ENCODE peak calls at places on chromosomes 3 and 15, in five cellular contexts. G is mesendoderm, Z is neuronal stem cell, Y is IMR-90, H is H9. K is an unnamed sample.

GRCh38 chr15:96428742-96429141 is 98.2 kb downstream of the NR2F2 start:
- DNase-seq in G (peak), Z (no peak), Y (peak), H (no peak), K (peak)

GRCh38 chr15:51129513-51130197 is 34.9 kb upstream of the TNFAIP8L3 start:
- DNase-seq in G (no peak), Z (no peak), Y (no peak), H (no peak), K (no peak)

GRCh38 chr15:45185903-45186770 is 1.6 kb downstream of the SHF start:
- DNase-seq in G (peak), Z (no peak), Y (peak), H (no peak), K (peak)

GRCh38 chr3:192727032-192727847 is at the start of gene FGF12:
- DNase-seq in G (peak), Z (peak), Y (peak), H (peak), K (peak)

GRCh38 chr3:186452517-186452916 is 90.5 kb upstream of the DGKG start:
- DNase-seq in G (peak), Z (no peak), Y (peak), H (no peak), K (no peak)

GRCh38 chr3:42148982-42149432 is 57.9 kb downstream of the TRAK1 start:
- DNase-seq in G (peak), Z (peak), Y (peak), H (peak), K (peak)

GRCh38 chr3:101884776-101885175 is 35.5 kb downstream of the NFKBIZ start:
- DNase-seq in G (no peak), Z (no peak), Y (no peak), H (no peak), K (no peak)

GRCh38 chr3:159824341-159824740 is 164.3 kb upstream of the IL12A start:
- DNase-seq in G (no peak), Z (no peak), Y (peak), H (no peak), K (peak)

GRCh38 chr15:31439328-31439727 is 112.7 kb downstream of the KLF13 start:
- DNase-seq in G (peak), Z (no peak), Y (no peak), H (peak), K (peak)

GRCh38 chr3:185152433-185153169 is at the start of gene C3orf70:
- DNase-seq in G (peak), Z (peak), Y (peak), H (peak), K (peak)

GRCh38 chr15:73988075-73988969 is 3.8 kb downstream of the STOML1 start:
- DNase-seq in G (no peak), Z (no peak), Y (peak), H (no peak), K (peak)

GRCh38 chr3:112675943-112676530 is 35.1 kb upstream of the CCDC80 start:
- DNase-seq in G (no peak), Z (no peak), Y (no peak), H (no peak), K (no peak)

GRCh38 chr3:147420361-147421183 is 11.4 kb downstream of the ZIC1 start:
- DNase-seq in G (peak), Z (no peak), Y (no peak), H (no peak), K (no peak)

GRCh38 chr3:97245201-97245910 is 431.0 kb downstream of the EPHA6 start:
- DNase-seq in G (no peak), Z (no peak), Y (no peak), H (no peak), K (no peak)

GRCh38 chr3:45321607-45322391 is 66.6 kb upstream of the LARS2 start:
- DNase-seq in G (peak), Z (no peak), Y (no peak), H (no peak), K (no peak)

GRCh38 chr15:63089260-63090043 is 32.2 kb upstream of the LACTB start:
- DNase-seq in G (peak), Z (no peak), Y (peak), H (peak), K (peak)

GRCh38 chr3:177835917-177836316 is 638.6 kb upstream of the TBL1XR1 start:
- DNase-seq in G (no peak), Z (no peak), Y (peak), H (no peak), K (peak)

GRCh38 chr15:63763476-63764123 is 70.1 kb downstream of the HERC1 start:
- DNase-seq in G (no peak), Z (no peak), Y (peak), H (no peak), K (no peak)

DNA sequence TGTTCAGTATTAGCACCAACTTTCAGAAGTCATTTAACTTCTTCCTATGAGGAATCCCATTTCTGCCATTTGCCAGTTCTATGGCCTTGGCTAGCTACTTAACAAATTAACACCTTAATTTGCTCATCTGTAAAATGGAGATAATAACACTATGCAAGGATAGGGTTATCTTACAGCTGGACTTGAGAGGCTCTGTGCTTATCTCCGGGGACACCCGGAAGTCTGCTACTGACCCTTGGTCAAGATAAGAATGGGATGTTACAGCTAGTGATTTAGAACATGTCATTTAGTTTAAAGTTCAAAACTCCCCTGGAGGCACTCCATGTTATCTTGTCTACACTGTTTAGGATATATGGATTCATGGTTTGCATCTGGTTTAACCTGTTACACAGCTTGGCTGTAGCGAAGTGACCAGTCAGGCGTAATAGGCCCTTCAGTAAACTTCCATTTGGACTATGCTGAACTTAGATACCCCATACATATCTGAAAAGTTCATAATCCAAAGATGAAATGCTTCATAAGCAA is 156.0 kb upstream of the CD96 start:
- DNase-seq in G (peak), Z (no peak), Y (no peak), H (no peak), K (peak)
- H4K8ac ChIP-seq in G (no peak), Z (no peak), Y (no peak), H (no peak), K (no peak)

DNA sequence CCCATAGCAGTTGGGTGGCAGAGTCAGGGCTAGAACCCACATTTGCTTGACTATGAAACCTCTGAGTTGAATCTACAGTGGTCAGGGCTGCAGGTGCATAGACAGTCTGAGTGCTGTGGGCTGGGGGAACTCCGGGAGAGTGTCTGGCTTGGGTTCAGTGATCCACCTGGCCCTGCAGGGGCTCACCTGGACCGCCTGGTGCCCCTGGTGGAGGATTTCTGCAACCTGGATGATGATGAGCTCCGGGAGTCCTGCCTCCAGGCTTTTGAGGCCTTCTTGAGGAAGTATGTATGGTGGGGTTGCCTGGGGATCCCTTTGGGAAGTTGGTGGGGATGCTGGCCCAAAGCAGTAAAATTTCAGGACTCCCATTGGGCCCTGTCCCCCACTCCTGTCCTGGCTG is 16.3 kb downstream of the CAND2 start:
- DNase-seq in G (no peak), Z (no peak), Y (no peak), H (no peak), K (peak)
- H4K8ac ChIP-seq in G (no peak), Z (no peak), Y (no peak), H (no peak), K (no peak)

GRCh38 chr3:10011644-10012043 is 14.6 kb upstream of the FANCD2 start:
- DNase-seq in G (no peak), Z (no peak), Y (no peak), H (no peak), K (no peak)

GRCh38 chr3:10008588-10009344 is 17.5 kb upstream of the FANCD2 start:
- DNase-seq in G (peak), Z (peak), Y (peak), H (peak), K (peak)

GRCh38 chr3:10012106-10012505 is 14.1 kb upstream of the FANCD2 start:
- DNase-seq in G (no peak), Z (no peak), Y (no peak), H (no peak), K (no peak)

GRCh38 chr3:10007126-10007782 is 19.0 kb upstream of the FANCD2 start:
- DNase-seq in G (no peak), Z (no peak), Y (no peak), H (no peak), K (no peak)

DNA sequence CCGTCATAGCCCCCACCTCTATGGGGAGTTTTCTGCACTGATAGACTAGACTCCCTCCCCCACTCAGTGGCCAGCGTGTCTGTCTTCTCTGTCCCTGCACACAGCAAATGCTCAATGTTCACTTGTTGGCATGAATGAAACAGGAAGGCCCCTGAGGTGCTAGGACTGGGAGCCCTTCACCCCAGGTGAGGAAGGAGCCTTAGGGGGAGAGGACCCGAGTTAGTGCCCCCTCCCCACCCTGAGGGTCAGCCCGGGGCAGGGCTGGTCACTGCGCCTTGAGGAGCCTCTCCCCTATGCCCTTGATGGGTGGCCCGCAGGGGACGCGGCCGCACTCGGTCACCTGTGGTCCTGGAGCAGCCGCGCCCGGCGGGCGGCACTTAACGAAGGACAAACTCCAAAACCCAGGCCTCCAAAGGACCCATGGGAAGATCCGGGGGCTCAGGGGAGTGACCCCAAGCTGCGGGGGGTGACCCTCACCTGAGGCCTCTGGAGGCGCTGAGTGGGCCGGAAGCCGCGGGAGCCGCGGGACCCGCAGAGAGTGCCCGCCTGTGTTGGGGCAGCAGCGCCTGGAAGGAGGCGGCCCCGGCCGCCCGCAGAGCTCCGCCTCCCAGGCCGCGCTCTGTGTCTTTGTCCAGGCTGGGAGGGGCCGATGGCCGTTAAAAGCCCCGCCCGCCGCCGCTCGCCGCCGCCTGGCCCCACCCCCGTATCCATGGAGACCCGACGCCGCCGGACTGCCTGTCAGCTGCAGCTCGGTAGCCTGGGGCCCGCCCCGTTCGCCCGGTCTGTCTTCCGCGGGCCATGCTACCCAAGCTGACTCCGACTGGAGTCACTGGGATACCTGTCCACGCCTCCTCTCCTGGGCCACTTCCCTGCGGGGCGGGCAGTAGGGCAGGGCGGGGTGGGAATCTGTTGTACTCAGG is 15.4 kb upstream of the FANCD2 start:
- DNase-seq in G (peak), Z (peak), Y (peak), H (peak), K (peak)
- H4K8ac ChIP-seq in G (no peak), Z (no peak), Y (peak), H (no peak), K (peak)

GRCh38 chr3:66565301-66565700 is 64.5 kb upstream of the LRIG1 start:
- DNase-seq in G (no peak), Z (no peak), Y (peak), H (no peak), K (no peak)
- H4K8ac ChIP-seq in G (no peak), Z (no peak), Y (no peak), H (no peak), K (no peak)

GRCh38 chr15:71626596-71627088 is 183.7 kb upstream of the NR2E3 start:
- DNase-seq in G (no peak), Z (no peak), Y (no peak), H (no peak), K (no peak)

GRCh38 chr15:71629761-71630499 is 180.4 kb upstream of the NR2E3 start:
- DNase-seq in G (no peak), Z (no peak), Y (no peak), H (no peak), K (no peak)

GRCh38 chr15:71627604-71628003 is 182.8 kb upstream of the NR2E3 start:
- DNase-seq in G (no peak), Z (no peak), Y (no peak), H (no peak), K (no peak)

GRCh38 chr15:71627188-71627587 is 183.2 kb upstream of the NR2E3 start:
- DNase-seq in G (no peak), Z (no peak), Y (no peak), H (no peak), K (peak)

GRCh38 chr15:71629147-71629760 is 181.1 kb upstream of the NR2E3 start:
- DNase-seq in G (peak), Z (no peak), Y (no peak), H (peak), K (no peak)
- H4K8ac ChIP-seq in G (no peak), Z (no peak), Y (no peak), H (no peak), K (no peak)

GRCh38 chr3:131561511-131561910 is 58.7 kb upstream of the MRPL3 start:
- DNase-seq in G (no peak), Z (peak), Y (no peak), H (no peak), K (no peak)
- H4K8ac ChIP-seq in G (no peak), Z (no peak), Y (no peak), H (no peak), K (no peak)

DNA sequence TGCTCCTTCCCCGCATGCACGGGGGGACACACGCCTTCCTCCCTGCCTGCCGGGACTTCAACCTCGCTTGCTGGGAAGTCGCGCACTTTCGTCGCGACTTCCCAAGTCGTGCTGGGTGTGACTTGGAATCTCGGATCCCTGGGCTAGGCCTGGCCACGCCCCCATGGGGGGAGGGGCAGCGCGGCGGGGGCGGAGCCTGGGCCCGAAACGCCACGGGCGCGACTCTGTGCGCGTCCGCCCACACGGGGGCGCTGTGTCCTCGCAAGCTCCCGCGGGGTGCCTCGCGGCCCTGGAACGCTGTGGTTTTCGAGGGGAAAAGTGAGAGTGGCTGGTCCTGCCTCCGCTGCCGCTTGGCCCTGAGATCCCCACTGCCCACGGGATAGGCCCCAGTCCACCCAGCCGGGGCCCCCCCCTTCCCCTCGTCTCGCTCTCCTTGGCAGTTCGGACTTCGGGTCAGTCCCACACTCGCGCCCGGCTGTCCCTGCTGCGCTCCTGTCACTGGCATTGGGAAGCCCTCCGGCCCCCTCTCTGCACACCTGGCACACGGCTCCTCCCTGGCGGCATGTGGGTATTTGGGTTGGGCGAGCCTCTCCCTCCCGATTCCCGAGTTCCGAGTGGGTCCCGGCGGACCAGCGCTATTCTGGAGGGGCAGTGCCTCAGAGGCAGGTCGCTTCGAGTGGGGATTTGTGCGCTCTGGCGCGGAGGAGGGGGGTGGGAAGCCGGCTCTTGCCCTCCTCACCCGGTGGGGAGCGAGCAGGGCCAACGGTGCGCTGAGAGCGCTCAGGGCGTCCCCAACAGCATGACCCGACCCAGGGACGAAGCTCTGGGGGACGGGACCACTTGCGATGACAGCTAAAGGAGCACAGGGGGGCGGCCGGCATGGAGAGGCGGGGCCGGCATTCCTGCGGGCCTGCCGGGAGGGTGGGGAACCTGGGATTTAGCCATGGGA is 23.6 kb downstream of the SEC61A1 start:
- DNase-seq in G (peak), Z (peak), Y (peak), H (peak), K (peak)
- H4K8ac ChIP-seq in G (no peak), Z (no peak), Y (peak), H (no peak), K (no peak)

DNA sequence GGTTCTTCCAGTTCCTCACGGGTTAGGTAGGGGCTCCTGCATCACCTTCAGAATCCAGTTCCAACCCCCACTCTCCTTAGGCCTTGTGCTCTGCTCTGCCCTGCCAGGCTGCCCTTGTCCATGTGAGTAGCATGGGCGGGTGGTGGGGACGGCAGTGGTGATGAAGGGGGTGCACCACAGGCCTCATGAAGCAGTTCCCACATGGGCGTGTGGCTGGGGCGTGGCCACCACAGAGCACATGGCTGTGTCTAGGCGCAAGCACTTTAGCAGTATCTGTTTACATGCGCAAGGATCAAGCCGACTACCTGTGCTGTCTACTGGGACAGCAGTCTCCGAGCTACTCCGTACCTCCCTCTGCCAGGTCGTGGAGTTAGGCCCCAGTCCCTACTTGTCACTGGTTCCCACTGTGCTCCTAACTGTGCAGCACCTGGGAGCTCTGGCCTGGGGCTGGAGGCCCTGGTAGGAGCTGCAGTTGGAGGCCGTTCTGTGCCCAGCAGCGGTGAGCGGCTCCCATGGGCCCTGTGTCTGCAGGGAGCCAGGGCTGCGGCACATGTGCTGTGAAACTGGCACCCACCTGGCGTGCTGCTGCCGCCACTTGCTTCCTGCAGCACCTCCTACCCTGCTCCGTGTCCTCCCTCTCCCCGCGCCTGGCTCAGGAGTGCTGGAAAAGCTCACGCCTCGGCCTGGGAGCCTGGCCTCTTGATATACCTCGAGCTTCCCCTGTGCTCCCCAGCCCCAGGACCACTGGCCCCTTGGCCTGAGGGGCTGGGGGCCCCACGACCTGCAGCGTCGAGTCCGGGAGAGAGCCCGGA is 53.5 kb downstream of the PLXNA1 start:
- DNase-seq in G (no peak), Z (no peak), Y (no peak), H (no peak), K (no peak)
- H4K8ac ChIP-seq in G (no peak), Z (no peak), Y (no peak), H (no peak), K (no peak)

GRCh38 chr3:141243295-141243707 is 11.7 kb downstream of the PXYLP1 start:
- DNase-seq in G (peak), Z (no peak), Y (peak), H (no peak), K (peak)
- H4K8ac ChIP-seq in G (no peak), Z (no peak), Y (no peak), H (no peak), K (no peak)

GRCh38 chr3:25573386-25574171 is 91.1 kb downstream of the TOP2B start:
- DNase-seq in G (peak), Z (no peak), Y (peak), H (no peak), K (no peak)
- H4K8ac ChIP-seq in G (no peak), Z (no peak), Y (peak), H (no peak), K (no peak)